ENCODE peak calls at places on chromosomes 13 and 19, in four cellular contexts. P, J, C and Z are unnamed samples.
A peak's percentile ranks its signal among the peaks of the same experiment; 100 is the strongest.

GRCh38 chr13:107202371-107203023 is 634.6 kb upstream of the ARGLU1 start:
- DNase-seq in P (no peak), C (no peak), J (peak; percentile 61), Z (no peak)

GRCh38 chr13:26628706-26629105 is 71.2 kb downstream of the WASF3 start:
- DNase-seq in J (peak; percentile 40), P (no peak), C (peak; percentile 16), Z (no peak)

GRCh38 chr13:37531054-37531453 is 67.5 kb downstream of the POSTN start:
- DNase-seq in J (peak; percentile 15), P (no peak), C (peak; percentile 96), Z (no peak)

GRCh38 chr13:40503026-40503425 is 163.4 kb downstream of the FOXO1 start:
- DNase-seq in J (no peak), P (no peak), C (no peak), Z (no peak)

GRCh38 chr13:95956589-95957148 is 96.5 kb downstream of the UGGT2 start:
- DNase-seq in P (no peak), C (no peak), J (no peak), Z (no peak)

GRCh38 chr19:31353826-31354225 is 4.6 kb upstream of the TSHZ3 start:
- DNase-seq in P (no peak), J (no peak), C (no peak), Z (no peak)

GRCh38 chr19:10237702-10238101 is 6.6 kb upstream of the S1PR2 start:
- DNase-seq in C (no peak), P (no peak), J (no peak), Z (no peak)

GRCh38 chr19:15116856-15117255 is 9.7 kb downstream of the SYDE1 start:
- DNase-seq in J (no peak), C (no peak), P (no peak), Z (no peak)

GRCh38 chr13:40024578-40024952 is 369.1 kb downstream of the COG6 start:
- DNase-seq in J (no peak), P (no peak), C (no peak), Z (no peak)

GRCh38 chr13:95643814-95644598 is 500 bp downstream of the DZIP1 start:
- DNase-seq in P (no peak), C (no peak), J (peak; percentile 35), Z (peak; percentile 83)

GRCh38 chr13:92716749-92717148 is 509.9 kb upstream of the GPC6 start:
- DNase-seq in C (no peak), J (peak; percentile 19), P (no peak), Z (no peak)

GRCh38 chr19:7199613-7200533 is 94.3 kb downstream of the INSR start:
- DNase-seq in C (no peak), P (peak; percentile 4), J (peak; percentile 17), Z (no peak)

GRCh38 chr13:93413972-93414717 is 187.5 kb downstream of the GPC6 start:
- DNase-seq in J (peak; percentile 55), P (no peak), C (no peak), Z (no peak)

GRCh38 chr13:93875527-93875926 is 604.0 kb downstream of the DCT start:
- DNase-seq in C (no peak), J (peak; percentile 82), P (no peak), Z (no peak)

GRCh38 chr19:57850553-57851017 is 926 bp downstream of the ZNF587 start:
- DNase-seq in C (no peak), P (peak; percentile 25), J (peak; percentile 31), Z (no peak)

GRCh38 chr19:32256341-32256975 is 89.0 kb upstream of the ZNF507 start:
- DNase-seq in P (no peak), C (no peak), J (no peak), Z (no peak)

GRCh38 chr13:47256618-47257017 is 359.8 kb upstream of the HTR2A start:
- DNase-seq in J (peak; percentile 93), C (peak; percentile 67), P (no peak), Z (no peak)

GRCh38 chr13:26583662-26584061 is 26.2 kb downstream of the WASF3 start:
- DNase-seq in P (no peak), J (no peak), C (no peak), Z (no peak)

GRCh38 chr13:112969692-112970338 is 801 bp downstream of the MCF2L start:
- DNase-seq in C (no peak), P (no peak), J (no peak), Z (no peak)

GRCh38 chr19:9487016-9487415 is 11.4 kb downstream of the ZNF560 start:
- DNase-seq in J (no peak), C (no peak), P (no peak), Z (no peak)

GRCh38 chr19:6423499-6424189 is 967 bp downstream of the KHSRP start:
- DNase-seq in P (peak; percentile 46), C (no peak), J (peak; percentile 42), Z (no peak)

GRCh38 chr13:98199480-98199879 is 22.4 kb upstream of the RNF113B start:
- DNase-seq in J (peak; percentile 54), P (no peak), C (no peak), Z (no peak)

GRCh38 chr19:9878511-9879196 is 43.5 kb downstream of the PIN1 start:
- DNase-seq in J (no peak), P (no peak), C (no peak), Z (no peak)

GRCh38 chr19:38152461-38153379 is 71.3 kb downstream of the DPF1 start:
- DNase-seq in P (no peak), C (no peak), J (peak; percentile 51), Z (no peak)

GRCh38 chr13:75402787-75403186 is 79.2 kb downstream of the TBC1D4 start:
- DNase-seq in J (no peak), P (no peak), C (no peak), Z (no peak)

GRCh38 chr19:49588370-49589122 is 2.4 kb upstream of the PRR12 start:
- DNase-seq in P (no peak), J (no peak), C (no peak), Z (no peak)

GRCh38 chr19:40005670-40006272 is 8.9 kb downstream of the ZNF546 start:
- DNase-seq in P (no peak), J (no peak), C (no peak), Z (no peak)

GRCh38 chr13:41017153-41017552 is 2.0 kb downstream of the ELF1 start:
- DNase-seq in C (no peak), P (no peak), J (no peak), Z (no peak)

GRCh38 chr19:19900124-19900523 is 622 bp upstream of the ZNF93 start:
- DNase-seq in P (no peak), J (peak; percentile 75), C (no peak), Z (no peak)

GRCh38 chr19:51702103-51702753 is 9.1 kb downstream of the SPACA6 start:
- DNase-seq in P (peak; percentile 92), C (no peak), J (peak; percentile 24), Z (no peak)

DNA sequence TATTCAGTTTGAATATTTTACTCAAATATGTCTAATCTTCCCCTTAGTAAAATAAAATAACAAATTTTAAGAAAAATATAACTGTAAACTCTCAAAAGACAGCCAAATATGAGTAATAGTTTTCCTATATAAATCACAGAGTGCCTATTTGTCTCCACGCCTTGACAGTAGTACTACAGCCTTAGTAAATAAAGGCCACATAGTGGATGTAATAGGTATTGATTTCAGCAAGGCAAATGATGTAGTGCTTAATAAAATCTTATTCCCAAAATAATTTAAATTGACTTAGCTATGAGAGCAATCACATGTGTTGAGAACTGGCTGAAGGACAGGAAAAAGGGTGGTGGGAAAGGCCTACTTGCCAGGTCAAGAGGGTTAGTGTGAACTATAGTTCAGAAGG is 747.2 kb downstream of the OLFM4 start:
- DNase-seq in C (no peak), J (no peak), P (no peak), Z (no peak)
- TF ChIP-seq CTCF in C (no peak), J (no peak), P (peak; percentile 23), Z (peak; percentile 55)

GRCh38 chr19:11261431-11261901 is 858 bp downstream of the DOCK6 start:
- DNase-seq in J (no peak), C (no peak), P (no peak), Z (no peak)

GRCh38 chr19:11263726-11264125 is 1.4 kb upstream of the DOCK6 start:
- DNase-seq in P (no peak), C (no peak), J (no peak), Z (no peak)

GRCh38 chr19:11260996-11261395 is 1.3 kb downstream of the DOCK6 start:
- DNase-seq in C (no peak), J (no peak), P (no peak), Z (no peak)

GRCh38 chr19:11264452-11265176 is 2.3 kb upstream of the DOCK6 start:
- DNase-seq in P (peak; percentile 94), J (no peak), C (no peak), Z (no peak)

GRCh38 chr19:11261902-11262839 is at the start of gene DOCK6:
- DNase-seq in J (no peak), P (peak; percentile 24), C (no peak), Z (no peak)
- TF ChIP-seq CTCF in J (peak; percentile 38), P (peak; percentile 63), C (peak; percentile 47), Z (peak; percentile 65)

GRCh38 chr19:17737690-17738153 is 13.6 kb upstream of the FCHO1 start:
- DNase-seq in J (peak; percentile 37), C (no peak), P (no peak), Z (no peak)
- TF ChIP-seq CTCF in J (no peak), C (no peak), P (no peak), Z (no peak)

GRCh38 chr19:1252818-1253513 is 4.6 kb downstream of the MIDN start:
- DNase-seq in P (peak; percentile 88), J (peak; percentile 97), C (peak; percentile 96), Z (no peak)
- TF ChIP-seq CTCF in P (no peak), J (peak; percentile 24), C (peak; percentile 17), Z (no peak)

DNA sequence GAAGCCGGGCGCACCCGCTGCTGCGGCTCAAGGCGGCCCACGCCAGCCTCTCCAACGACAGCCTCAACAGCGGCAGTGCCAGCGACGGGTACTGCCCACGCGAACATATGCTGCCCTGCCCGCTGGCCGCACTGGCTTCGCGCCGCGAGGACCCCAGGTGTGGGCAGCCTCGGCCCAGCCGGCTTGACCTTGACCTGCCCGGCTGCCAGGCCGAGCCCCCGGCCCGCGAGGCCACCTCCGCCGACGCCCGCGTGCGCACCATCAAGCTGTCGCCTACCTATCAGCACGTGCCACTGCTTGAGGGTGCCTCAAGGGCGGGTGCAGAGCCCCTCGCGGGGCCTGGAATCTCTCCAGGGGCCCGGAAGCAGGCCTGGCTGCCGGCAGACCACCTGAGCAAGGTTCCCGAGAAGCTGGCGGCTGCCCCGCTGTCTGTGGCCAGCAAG is 13.0 kb downstream of the C19orf25 start:
- DNase-seq in J (no peak), C (no peak), P (no peak), Z (no peak)
- TF ChIP-seq CTCF in J (no peak), C (no peak), P (no peak), Z (peak; percentile 10)

DNA sequence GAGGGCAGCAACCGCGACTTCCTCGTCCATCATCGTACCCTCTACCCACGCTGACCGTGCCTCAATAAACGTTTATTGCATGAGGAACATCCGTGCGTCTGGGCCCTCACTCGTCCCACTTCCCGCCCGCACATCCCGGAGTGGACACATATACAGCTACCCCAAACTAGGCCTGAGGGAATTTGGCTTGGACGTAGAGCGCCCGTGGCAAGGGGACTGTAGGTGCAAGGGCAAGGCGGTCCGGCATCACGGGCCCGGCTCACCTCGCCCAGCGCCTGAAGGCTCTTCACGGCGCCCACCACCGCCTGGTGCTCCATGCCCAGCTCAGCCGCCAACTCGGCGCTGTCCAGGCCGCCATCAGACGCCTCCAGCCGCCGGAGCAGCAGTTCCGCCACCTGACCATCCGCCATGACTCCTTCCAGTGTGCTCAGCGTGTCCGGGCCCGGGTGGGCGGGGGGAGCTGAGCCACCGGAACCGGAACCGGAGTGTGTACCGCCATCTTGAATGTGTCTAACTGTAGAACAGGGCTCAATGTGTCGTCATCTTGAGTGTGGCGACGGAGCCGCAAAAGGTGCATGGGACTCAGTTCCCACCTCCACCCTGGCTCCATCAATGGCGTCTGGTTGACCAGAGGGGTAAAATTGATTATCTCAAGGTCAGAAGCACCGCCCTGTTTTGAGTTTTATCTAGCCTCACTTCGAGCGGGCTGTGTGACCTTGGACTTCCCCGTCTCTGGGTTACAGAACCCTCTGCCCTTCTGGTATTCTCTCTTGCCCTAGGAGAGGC is at the start of gene FARSA:
- DNase-seq in P (peak; percentile 67), C (no peak), J (peak; percentile 87), Z (peak; percentile 89)
- TF ChIP-seq CTCF in P (no peak), C (no peak), J (no peak), Z (no peak)

GRCh38 chr19:3575260-3575741 is 2.6 kb downstream of the HMG20B start:
- DNase-seq in J (peak; percentile 16), P (no peak), C (no peak), Z (no peak)
- TF ChIP-seq CTCF in J (peak; percentile 22), P (peak; percentile 29), C (peak; percentile 39), Z (peak; percentile 60)